ENCODE peak calls at places on chromosomes 13 and 19, in six cellular contexts. R, Y, L, A, F and K are unnamed samples.

GRCh38 chr13:71320452-71320851 is 546.6 kb downstream of the DACH1 start:
- DNase-seq in R (no peak), Y (no peak), L (peak), A (peak), F (no peak), K (peak)

GRCh38 chr13:100495455-100495854 is 93.1 kb downstream of the GGACT start:
- DNase-seq in R (no peak), Y (no peak), L (no peak), A (no peak), F (no peak), K (no peak)

GRCh38 chr13:106133025-106133424 is 402.4 kb downstream of the EFNB2 start:
- DNase-seq in R (no peak), Y (no peak), L (peak), A (peak), F (no peak), K (no peak)

GRCh38 chr19:40280608-40281221 is 4.4 kb downstream of the AKT2 start:
- DNase-seq in R (no peak), Y (no peak), L (no peak), A (no peak), F (peak), K (peak)

GRCh38 chr19:10256970-10257615 is 5.1 kb downstream of the MRPL4 start:
- DNase-seq in R (no peak), Y (no peak), L (no peak), A (no peak), F (no peak), K (no peak)

GRCh38 chr19:35307990-35308389 is 16.0 kb downstream of the MAG start:
- DNase-seq in R (no peak), Y (no peak), L (no peak), A (no peak), F (no peak), K (no peak)

GRCh38 chr19:45733160-45733810 is at the start of gene MEIOSIN:
- DNase-seq in R (no peak), Y (no peak), L (no peak), A (no peak), F (peak), K (no peak)

GRCh38 chr13:25065974-25066770 is 29.8 kb upstream of the PABPC3 start:
- DNase-seq in R (no peak), Y (no peak), L (no peak), A (no peak), F (no peak), K (no peak)

GRCh38 chr19:19146000-19146608 is 7.8 kb upstream of the TMEM161A start:
- DNase-seq in R (no peak), Y (peak), L (peak), A (peak), F (peak), K (peak)

GRCh38 chr19:17075860-17076538 is 422 bp downstream of the MYO9B start:
- DNase-seq in R (no peak), Y (peak), L (peak), A (no peak), F (peak), K (peak)

GRCh38 chr19:28553005-28553404 is 659.9 kb downstream of the UQCRFS1 start:
- DNase-seq in R (no peak), Y (no peak), L (no peak), A (no peak), F (no peak), K (no peak)

GRCh38 chr19:42042455-42043170 is 27.4 kb downstream of the GRIK5 start:
- DNase-seq in R (no peak), Y (no peak), L (no peak), A (no peak), F (no peak), K (no peak)

GRCh38 chr13:47139519-47139918 is 242.7 kb upstream of the HTR2A start:
- DNase-seq in R (no peak), Y (no peak), L (no peak), A (no peak), F (no peak), K (no peak)

GRCh38 chr13:42720116-42720857 is 61.1 kb upstream of the FAM216B start:
- DNase-seq in R (peak), Y (no peak), L (peak), A (peak), F (peak), K (peak)

GRCh38 chr13:106114981-106115554 is 420.4 kb downstream of the EFNB2 start:
- DNase-seq in R (no peak), Y (no peak), L (no peak), A (no peak), F (no peak), K (no peak)

GRCh38 chr13:31944262-31945160 is 87.1 kb upstream of the FRY start:
- DNase-seq in R (no peak), Y (no peak), L (no peak), A (no peak), F (no peak), K (no peak)

GRCh38 chr19:7333198-7334118 is 15.3 kb upstream of the ARHGEF18 start:
- DNase-seq in R (no peak), Y (no peak), L (peak), A (peak), F (no peak), K (no peak)

GRCh38 chr19:58350871-58351557 is 2.3 kb downstream of the A1BG start:
- DNase-seq in R (no peak), Y (no peak), L (no peak), A (no peak), F (no peak), K (no peak)

GRCh38 chr19:49884760-49885159 is 7.3 kb downstream of the TBC1D17 start:
- DNase-seq in R (no peak), Y (no peak), L (no peak), A (no peak), F (no peak), K (no peak)

GRCh38 chr13:75785130-75785529 is 149.0 kb downstream of the LMO7 start:
- DNase-seq in R (no peak), Y (no peak), L (no peak), A (peak), F (no peak), K (no peak)

GRCh38 chr19:39270091-39270871 is 2.1 kb downstream of the IFNL2 start:
- DNase-seq in R (no peak), Y (no peak), L (peak), A (peak), F (no peak), K (no peak)

GRCh38 chr19:28644261-28644660 is 568.7 kb downstream of the UQCRFS1 start:
- DNase-seq in R (no peak), Y (no peak), L (no peak), A (no peak), F (no peak), K (no peak)

GRCh38 chr19:50449236-50449899 is 16.7 kb downstream of the MYBPC2 start:
- DNase-seq in R (no peak), Y (no peak), L (no peak), A (no peak), F (no peak), K (no peak)

GRCh38 chr13:42110410-42111155 is 62.1 kb downstream of the DGKH start:
- DNase-seq in R (no peak), Y (peak), L (peak), A (peak), F (no peak), K (peak)

GRCh38 chr13:23763328-23763727 is 125.9 kb downstream of the MIPEP start:
- DNase-seq in R (no peak), Y (no peak), L (no peak), A (no peak), F (no peak), K (no peak)

GRCh38 chr19:39996218-39996810 is 546 bp upstream of the ZNF546 start:
- DNase-seq in R (peak), Y (no peak), L (peak), A (peak), F (peak), K (no peak)

GRCh38 chr13:35732565-35732964 is 256.1 kb upstream of the MAB21L1 start:
- DNase-seq in R (no peak), Y (no peak), L (no peak), A (no peak), F (no peak), K (no peak)

GRCh38 chr19:56690668-56691067 is 19.1 kb upstream of the ZNF835 start:
- DNase-seq in R (no peak), Y (no peak), L (no peak), A (no peak), F (no peak), K (no peak)

GRCh38 chr19:40807147-40808020 is 8.4 kb downstream of the EGLN2 start:
- DNase-seq in R (no peak), Y (no peak), L (no peak), A (no peak), F (no peak), K (peak)

GRCh38 chr19:49916839-49917733 is 11.9 kb upstream of the ATF5 start:
- DNase-seq in R (no peak), Y (no peak), L (no peak), A (no peak), F (no peak), K (no peak)

GRCh38 chr19:49390131-49390977 is 2.3 kb downstream of the KASH5 start:
- DNase-seq in R (no peak), Y (no peak), L (no peak), A (no peak), F (no peak), K (no peak)

GRCh38 chr19:12261554-12261953 is 33.1 kb downstream of the ZNF44 start:
- DNase-seq in R (no peak), Y (no peak), L (no peak), A (no peak), F (no peak), K (no peak)

GRCh38 chr19:23991170-23991569 is 76.5 kb downstream of the ZNF726 start:
- DNase-seq in R (peak), Y (no peak), L (no peak), A (peak), F (no peak), K (no peak)

GRCh38 chr19:36009220-36009619 is 607 bp upstream of the SYNE4 start:
- DNase-seq in R (no peak), Y (peak), L (peak), A (peak), F (peak), K (peak)

DNA sequence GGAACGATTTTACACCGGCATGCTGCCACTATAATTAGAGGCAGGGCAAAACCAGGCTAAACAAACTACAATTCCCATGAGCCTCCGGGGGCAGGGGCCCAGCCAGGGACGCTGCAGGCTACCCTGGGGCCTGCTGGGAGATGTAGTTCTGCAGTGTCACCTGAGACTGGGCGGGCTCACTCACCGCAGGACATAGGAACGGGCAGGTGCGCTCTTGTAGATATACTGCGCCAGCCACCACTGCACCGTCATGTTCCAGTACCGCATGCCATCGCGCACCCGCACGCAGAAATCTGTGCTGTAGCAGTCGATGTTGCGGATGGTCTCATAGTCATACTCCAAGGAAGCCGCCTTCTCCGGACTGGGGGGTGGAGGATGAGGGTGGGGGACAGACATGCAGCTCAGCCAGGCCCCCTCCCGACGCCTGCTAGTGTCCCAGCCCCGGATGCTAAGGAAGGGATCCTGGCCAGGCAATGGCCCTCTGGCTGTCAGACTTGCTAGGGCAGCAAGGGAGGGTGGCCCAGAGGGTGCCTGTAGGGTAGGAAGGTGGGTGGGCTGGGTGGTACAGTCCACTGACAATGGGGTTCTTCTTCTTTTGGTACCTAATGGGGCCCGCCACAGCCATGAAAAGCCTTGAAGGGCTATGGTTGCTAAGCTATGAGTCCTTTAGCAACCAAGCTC is 5.8 kb upstream of the TMC4 start:
- DNase-seq in R (no peak), Y (peak), L (no peak), A (no peak), F (no peak), K (peak)
- H3K4me3 ChIP-seq in R (no peak), Y (no peak), L (no peak), A (no peak), F (no peak), K (no peak)

GRCh38 chr13:30906411-30906990 is 430 bp downstream of the MEDAG start:
- DNase-seq in R (no peak), Y (no peak), L (no peak), A (no peak), F (no peak), K (no peak)
- H3K4me3 ChIP-seq in R (peak), Y (no peak), L (peak), A (peak), F (peak), K (peak)

DNA sequence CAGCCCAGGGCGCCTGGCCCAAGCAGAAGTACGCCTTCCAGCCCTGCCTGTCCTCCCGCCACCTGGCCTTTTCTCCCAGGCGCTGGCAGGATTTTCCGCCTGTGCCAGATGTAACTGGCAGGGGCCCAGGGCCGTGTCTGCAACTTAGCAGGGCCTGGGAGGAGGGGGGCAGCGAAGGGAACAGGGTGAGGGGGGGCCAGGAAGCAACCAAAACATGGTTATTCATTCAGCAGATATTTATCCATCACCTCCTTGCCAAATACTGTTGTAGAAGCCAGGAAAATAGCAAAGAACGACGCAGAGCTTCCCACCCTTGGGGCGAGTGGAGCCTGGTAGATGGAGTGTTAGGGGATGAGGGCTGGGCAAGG is 5.6 kb downstream of the TLE6 start:
- DNase-seq in R (no peak), Y (no peak), L (peak), A (peak), F (peak), K (peak)
- H3K4me3 ChIP-seq in R (no peak), Y (no peak), L (no peak), A (no peak), F (no peak), K (no peak)

GRCh38 chr19:2307518-2308012 is 389 bp downstream of the LINGO3 start:
- DNase-seq in R (no peak), Y (no peak), L (no peak), A (no peak), F (no peak), K (no peak)
- H3K4me3 ChIP-seq in R (no peak), Y (no peak), L (no peak), A (no peak), F (no peak), K (no peak)

GRCh38 chr13:52737900-52738299 is 1.7 kb downstream of the CNMD start:
- DNase-seq in R (no peak), Y (no peak), L (no peak), A (peak), F (no peak), K (no peak)

GRCh38 chr13:52739468-52740071 is at the start of gene CNMD:
- DNase-seq in R (no peak), Y (no peak), L (no peak), A (no peak), F (no peak), K (no peak)

GRCh38 chr13:52738719-52739467 is 727 bp downstream of the CNMD start:
- DNase-seq in R (no peak), Y (no peak), L (peak), A (no peak), F (no peak), K (no peak)

GRCh38 chr13:52736891-52737290 is 2.7 kb downstream of the CNMD start:
- DNase-seq in R (no peak), Y (no peak), L (no peak), A (no peak), F (no peak), K (no peak)

GRCh38 chr13:52737451-52737850 is 2.2 kb downstream of the CNMD start:
- DNase-seq in R (no peak), Y (no peak), L (no peak), A (no peak), F (no peak), K (no peak)
- H3K4me3 ChIP-seq in R (no peak), Y (no peak), L (no peak), A (no peak), F (no peak), K (no peak)

GRCh38 chr13:40404967-40405716 is 261.3 kb downstream of the FOXO1 start:
- DNase-seq in R (no peak), Y (no peak), L (no peak), A (no peak), F (no peak), K (no peak)

GRCh38 chr13:40401911-40402776 is 264.3 kb downstream of the FOXO1 start:
- DNase-seq in R (peak), Y (no peak), L (peak), A (peak), F (peak), K (peak)

GRCh38 chr13:40404407-40404806 is 262.0 kb downstream of the FOXO1 start:
- DNase-seq in R (no peak), Y (no peak), L (no peak), A (no peak), F (no peak), K (no peak)

GRCh38 chr13:40402931-40403412 is 263.5 kb downstream of the FOXO1 start:
- DNase-seq in R (peak), Y (no peak), L (peak), A (peak), F (no peak), K (no peak)

DNA sequence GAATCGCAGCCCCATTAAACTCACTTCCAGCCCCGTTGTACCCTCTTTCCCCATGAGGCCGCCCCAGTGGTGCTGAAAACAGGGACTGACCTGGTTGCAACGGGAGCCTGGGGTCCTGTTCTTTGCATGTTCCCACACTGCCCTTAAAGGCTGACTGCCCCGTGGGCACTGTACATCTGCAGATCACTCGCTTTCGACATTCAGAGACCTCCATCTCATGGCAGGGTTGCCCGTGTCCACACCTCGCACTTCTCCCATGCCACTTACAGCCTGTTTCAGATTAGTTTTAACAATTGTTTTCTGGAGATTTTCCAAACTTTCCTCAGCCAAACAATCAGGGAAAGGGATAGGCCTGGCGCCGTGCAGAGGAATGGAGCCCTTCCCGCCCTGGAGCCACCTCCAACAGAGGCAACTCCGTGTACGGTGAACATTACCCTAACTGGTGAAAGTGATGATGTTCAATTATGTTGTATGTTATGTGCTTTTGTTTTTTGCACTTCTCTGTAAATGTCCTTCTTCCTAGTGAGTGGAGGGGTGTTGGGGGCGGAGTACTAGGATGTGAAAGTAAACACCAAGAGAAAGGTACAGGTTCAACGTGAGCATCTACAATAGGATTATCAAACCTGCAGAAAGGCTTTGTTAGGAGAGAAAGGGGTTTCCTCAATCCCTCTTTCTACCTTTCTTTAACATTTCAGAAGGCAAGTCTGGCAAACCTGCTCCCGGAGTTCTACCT is 262.8 kb downstream of the FOXO1 start:
- DNase-seq in R (no peak), Y (no peak), L (no peak), A (no peak), F (no peak), K (no peak)
- H3K4me3 ChIP-seq in R (no peak), Y (no peak), L (no peak), A (no peak), F (no peak), K (no peak)

GRCh38 chr19:38183227-38183914 is 40.7 kb downstream of the DPF1 start:
- DNase-seq in R (no peak), Y (no peak), L (peak), A (peak), F (no peak), K (no peak)
- H3K4me3 ChIP-seq in R (no peak), Y (no peak), L (peak), A (peak), F (no peak), K (peak)